ENCODE peak calls at places on chromosomes 3 and 15, in seven cellular contexts. X, L, R, Z, K, S and F are unnamed samples.

GRCh38 chr3:72254483-72254882 is 469.5 kb upstream of the PROK2 start:
- DNase-seq in S (no peak), K (no peak), X (no peak), R (no peak), Z (no peak), L (no peak), F (no peak)

GRCh38 chr3:17054301-17054700 is 169.5 kb downstream of the PLCL2 start:
- DNase-seq in L (no peak), K (no peak), R (no peak), X (no peak), Z (no peak), S (peak; percentile 31), F (no peak)

GRCh38 chr3:40661285-40661684 is 136.5 kb downstream of the ZNF621 start:
- DNase-seq in Z (no peak), X (no peak), S (no peak), L (no peak), K (no peak), R (no peak), F (no peak)

GRCh38 chr3:65884072-65884471 is 154.6 kb downstream of the MAGI1 start:
- DNase-seq in X (no peak), L (no peak), R (no peak), K (no peak), S (no peak), Z (no peak), F (no peak)

GRCh38 chr3:55313701-55314100 is 173.4 kb downstream of the WNT5A start:
- DNase-seq in K (no peak), X (no peak), Z (peak; percentile 20), R (no peak), L (no peak), S (no peak), F (no peak)

GRCh38 chr3:188369526-188369925 is 215.6 kb downstream of the LPP start:
- DNase-seq in Z (no peak), R (no peak), S (no peak), L (no peak), X (no peak), K (no peak), F (no peak)

GRCh38 chr3:149641011-149641728 is 16.7 kb downstream of the WWTR1 start:
- DNase-seq in R (no peak), Z (no peak), L (peak; percentile 44), X (no peak), S (no peak), K (no peak), F (no peak)

GRCh38 chr3:39142067-39142466 is 11.3 kb downstream of the CSRNP1 start:
- DNase-seq in S (no peak), L (no peak), Z (no peak), X (no peak), R (no peak), K (no peak), F (no peak)

GRCh38 chr3:180036678-180037455 is at the start of gene PEX5L:
- DNase-seq in X (no peak), L (peak; percentile 66), S (peak; percentile 64), K (peak; percentile 80), Z (peak; percentile 77), R (peak; percentile 91), F (no peak)

GRCh38 chr15:90530250-90531051 is 728 bp downstream of the CRTC3 start:
- DNase-seq in X (no peak), K (peak; percentile 68), Z (peak; percentile 62), R (peak; percentile 77), S (peak; percentile 32), L (peak; percentile 70), F (peak; percentile 55)

GRCh38 chr15:59553879-59554735 is 57.5 kb upstream of the GCNT3 start:
- DNase-seq in K (peak; percentile 54), L (peak; percentile 76), Z (peak; percentile 77), S (no peak), R (no peak), X (no peak), F (peak; percentile 49)

GRCh38 chr15:83287541-83288027 is 3.1 kb upstream of the BNC1 start:
- DNase-seq in S (no peak), Z (peak; percentile 96), R (no peak), L (peak; percentile 95), K (no peak), X (no peak), F (peak; percentile 86)

GRCh38 chr3:173659972-173660371 is 262.4 kb downstream of the NLGN1 start:
- DNase-seq in X (no peak), Z (no peak), L (no peak), K (no peak), S (no peak), R (no peak), F (no peak)

GRCh38 chr3:4522962-4523361 is 29.8 kb downstream of the ITPR1 start:
- DNase-seq in S (no peak), K (no peak), X (no peak), R (no peak), Z (no peak), L (no peak), F (no peak)

GRCh38 chr3:127740136-127740915 is 67.6 kb downstream of the ABTB1 start:
- DNase-seq in Z (no peak), K (no peak), L (no peak), S (no peak), R (no peak), X (no peak), F (no peak)

GRCh38 chr3:175212896-175213295 is 353.8 kb downstream of the NAALADL2 start:
- DNase-seq in R (no peak), S (no peak), X (no peak), Z (peak; percentile 54), K (no peak), L (peak; percentile 74), F (no peak)

GRCh38 chr3:58556761-58557181 is 19.8 kb upstream of the ACOX2 start:
- DNase-seq in K (no peak), S (no peak), X (no peak), R (no peak), L (no peak), Z (no peak), F (no peak)

GRCh38 chr3:46627078-46627477 is 14.8 kb downstream of the FAM240A start:
- DNase-seq in Z (no peak), R (no peak), L (no peak), K (no peak), X (no peak), S (no peak), F (no peak)

GRCh38 chr15:78174398-78174797 is 25.2 kb downstream of the IDH3A start:
- DNase-seq in X (no peak), Z (no peak), R (no peak), L (no peak), S (peak; percentile 75), K (no peak), F (no peak)

GRCh38 chr3:158368271-158368670 is 202.7 kb upstream of the MLF1 start:
- DNase-seq in R (no peak), S (no peak), X (no peak), L (no peak), Z (no peak), K (no peak), F (no peak)

GRCh38 chr3:169886671-169887070 is 16.9 kb upstream of the LRRC31 start:
- DNase-seq in K (no peak), L (peak; percentile 74), R (peak; percentile 22), Z (no peak), S (no peak), X (no peak), F (no peak)

GRCh38 chr3:72345980-72346379 is 502.3 kb downstream of the SHQ1 start:
- DNase-seq in Z (no peak), X (no peak), S (no peak), L (no peak), R (peak; percentile 28), K (no peak), F (no peak)

GRCh38 chr15:33994005-33994615 is 25.8 kb downstream of the CHRM5 start:
- DNase-seq in K (peak; percentile 25), X (peak; percentile 22), R (peak; percentile 76), S (no peak), Z (peak; percentile 68), L (peak; percentile 53), F (no peak)

GRCh38 chr3:187646906-187647660 is 23.1 kb downstream of the SST start:
- DNase-seq in L (peak; percentile 59), X (no peak), R (no peak), Z (no peak), K (no peak), S (no peak), F (no peak)

GRCh38 chr3:184227481-184227935 is 1.9 kb upstream of the VWA5B2 start:
- DNase-seq in K (no peak), Z (peak; percentile 54), X (no peak), L (peak; percentile 51), R (peak; percentile 72), S (peak; percentile 49), F (no peak)

GRCh38 chr15:74625693-74626092 is 10.1 kb downstream of the CLK3 start:
- DNase-seq in L (no peak), R (no peak), K (no peak), S (no peak), Z (no peak), X (no peak), F (no peak)
- H3K4me3 ChIP-seq in L (no peak overlapping the region), R (no peak overlapping the region), K (no peak overlapping the region), S (no peak overlapping the region), Z (no peak overlapping the region), X (no peak overlapping the region), F (no peak overlapping the region)

DNA sequence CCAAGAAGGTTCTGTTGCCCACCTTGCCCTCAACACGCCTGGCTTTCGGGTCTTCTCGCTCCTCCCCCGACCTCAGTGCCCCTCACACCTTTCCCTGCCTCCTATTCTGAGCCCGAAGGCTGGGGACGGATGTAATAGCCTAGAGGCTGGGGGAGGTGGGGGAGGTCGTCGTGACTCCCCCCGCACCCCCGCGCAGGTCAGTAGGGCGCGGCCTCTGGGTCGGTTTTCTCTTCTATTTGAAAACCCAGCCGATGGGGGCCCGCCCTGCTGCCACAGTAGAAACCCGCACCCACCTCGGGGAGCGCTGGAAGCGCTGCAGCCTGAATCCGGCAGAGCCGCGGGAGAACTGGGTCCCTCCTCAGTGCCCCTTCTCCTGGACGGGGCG is 1.0 kb upstream of the RBPMS2 start:
- DNase-seq in R (peak; percentile 64), X (no peak), K (no peak), Z (no peak), L (no peak), S (no peak), F (no peak)
- TF ChIP-seq EZH2 in R (no peak), X (no peak), K (no peak), Z (no peak), L (no peak), S (no peak), F (no peak)

GRCh38 chr15:81910997-81911396 is 134.8 kb downstream of the MEX3B start:
- DNase-seq in Z (no peak), R (no peak), K (no peak), L (no peak), X (no peak), S (no peak), F (no peak)
- H3K9me2 ChIP-seq in Z (no peaks in the 10 kb centered on the region), R (no peaks in the 10 kb centered on the region), K (no peaks in the 10 kb centered on the region), L (no peaks in the 10 kb centered on the region), X (no peaks in the 10 kb centered on the region), S (no peaks in the 10 kb centered on the region), F (no peaks in the 10 kb centered on the region)

GRCh38 chr3:167125612-167126407 is 254.3 kb downstream of the ZBBX start:
- DNase-seq in Z (peak; percentile 27), L (no peak), S (no peak), K (no peak), X (no peak), R (no peak), F (no peak)
- H3K4me3 ChIP-seq in Z (no peak overlapping the region), L (no peak overlapping the region), S (no peak overlapping the region), K (no peak overlapping the region), X (no peak overlapping the region), R (no peak overlapping the region), F (no peak overlapping the region)

GRCh38 chr15:73368301-73369072 is at the start of gene HCN4:
- DNase-seq in K (peak; percentile 43), S (no peak), Z (no peak), L (peak; percentile 38), X (no peak), R (peak; percentile 94), F (no peak)
- TF ChIP-seq EZH2 in K (peak; percentile 68), S (no peak), Z (peak; percentile 78), L (no peak), X (no peak), R (no peak), F (no peak)